ENCODE peak calls at places on chromosome 18, in ten cellular contexts. One of them, this sample, is unnamed.

GRCh38 chr18:3449702-3450357 is at the start of gene TGIF1:
- DNase-seq in NCI-H1092: peak
- DNase-seq in stimulated activated CD8-positive, alpha-beta memory T cell treated with anti-CD3 and anti-CD28 coated beads, Interleukin-15, amount 100 ng/mL, for 24 hours: no peak
- DNase-seq in activated T-helper 1 cell treated with anti-CD3 and anti-CD28 coated beads, Interleukin-2, amount 50 U/mL, for 16 hours: peak
- DNase-seq in T-helper 2 cell: peak
- DNase-seq in C1 segment of cervical spinal cord: peak
- DNase-seq in ELF-1: peak
- DNase-seq in PC-3: peak
- DNase-seq in skeletal muscle cell: no peak
- DNase-seq in H7: peak
- DNase-seq in this sample: peak

GRCh38 chr18:11387880-11388279 is 221.5 kb upstream of the SLC35G4 start:
- DNase-seq in NCI-H1092: no peak
- DNase-seq in stimulated activated CD8-positive, alpha-beta memory T cell treated with anti-CD3 and anti-CD28 coated beads, Interleukin-15, amount 100 ng/mL, for 24 hours: no peak
- DNase-seq in activated T-helper 1 cell treated with anti-CD3 and anti-CD28 coated beads, Interleukin-2, amount 50 U/mL, for 16 hours: no peak
- DNase-seq in T-helper 2 cell: no peak
- DNase-seq in C1 segment of cervical spinal cord: no peak
- DNase-seq in ELF-1: peak
- DNase-seq in PC-3: peak
- DNase-seq in skeletal muscle cell: no peak
- DNase-seq in H7: peak
- DNase-seq in this sample: no peak

GRCh38 chr18:63540131-63540530 is 2.0 kb upstream of the SERPINB12 start:
- DNase-seq in NCI-H1092: no peak
- DNase-seq in stimulated activated CD8-positive, alpha-beta memory T cell treated with anti-CD3 and anti-CD28 coated beads, Interleukin-15, amount 100 ng/mL, for 24 hours: no peak
- DNase-seq in activated T-helper 1 cell treated with anti-CD3 and anti-CD28 coated beads, Interleukin-2, amount 50 U/mL, for 16 hours: no peak
- DNase-seq in T-helper 2 cell: no peak
- DNase-seq in C1 segment of cervical spinal cord: no peak
- DNase-seq in ELF-1: no peak
- DNase-seq in PC-3: peak
- DNase-seq in skeletal muscle cell: peak
- DNase-seq in H7: no peak
- DNase-seq in this sample: no peak

GRCh38 chr18:60044290-60045006 is 144.7 kb downstream of the PMAIP1 start:
- DNase-seq in NCI-H1092: no peak
- DNase-seq in stimulated activated CD8-positive, alpha-beta memory T cell treated with anti-CD3 and anti-CD28 coated beads, Interleukin-15, amount 100 ng/mL, for 24 hours: no peak
- DNase-seq in activated T-helper 1 cell treated with anti-CD3 and anti-CD28 coated beads, Interleukin-2, amount 50 U/mL, for 16 hours: no peak
- DNase-seq in T-helper 2 cell: no peak
- DNase-seq in C1 segment of cervical spinal cord: no peak
- DNase-seq in ELF-1: no peak
- DNase-seq in PC-3: peak
- DNase-seq in skeletal muscle cell: peak
- DNase-seq in H7: no peak
- DNase-seq in this sample: no peak

GRCh38 chr18:80234398-80234797 is 12.9 kb downstream of the PARD6G start:
- DNase-seq in NCI-H1092: no peak
- DNase-seq in stimulated activated CD8-positive, alpha-beta memory T cell treated with anti-CD3 and anti-CD28 coated beads, Interleukin-15, amount 100 ng/mL, for 24 hours: no peak
- DNase-seq in activated T-helper 1 cell treated with anti-CD3 and anti-CD28 coated beads, Interleukin-2, amount 50 U/mL, for 16 hours: no peak
- DNase-seq in T-helper 2 cell: no peak
- DNase-seq in C1 segment of cervical spinal cord: no peak
- DNase-seq in ELF-1: no peak
- DNase-seq in PC-3: no peak
- DNase-seq in skeletal muscle cell: no peak
- DNase-seq in H7: no peak
- DNase-seq in this sample: no peak

GRCh38 chr18:50649821-50650220 is 89.9 kb downstream of the MAPK4 start:
- DNase-seq in NCI-H1092: no peak
- DNase-seq in stimulated activated CD8-positive, alpha-beta memory T cell treated with anti-CD3 and anti-CD28 coated beads, Interleukin-15, amount 100 ng/mL, for 24 hours: no peak
- DNase-seq in activated T-helper 1 cell treated with anti-CD3 and anti-CD28 coated beads, Interleukin-2, amount 50 U/mL, for 16 hours: no peak
- DNase-seq in T-helper 2 cell: no peak
- DNase-seq in C1 segment of cervical spinal cord: peak
- DNase-seq in ELF-1: peak
- DNase-seq in PC-3: no peak
- DNase-seq in skeletal muscle cell: no peak
- DNase-seq in H7: no peak
- DNase-seq in this sample: peak

GRCh38 chr18:44887227-44887631 is 206.5 kb downstream of the SETBP1 start:
- DNase-seq in NCI-H1092: no peak
- DNase-seq in stimulated activated CD8-positive, alpha-beta memory T cell treated with anti-CD3 and anti-CD28 coated beads, Interleukin-15, amount 100 ng/mL, for 24 hours: no peak
- DNase-seq in activated T-helper 1 cell treated with anti-CD3 and anti-CD28 coated beads, Interleukin-2, amount 50 U/mL, for 16 hours: no peak
- DNase-seq in T-helper 2 cell: no peak
- DNase-seq in C1 segment of cervical spinal cord: no peak
- DNase-seq in ELF-1: peak
- DNase-seq in PC-3: no peak
- DNase-seq in skeletal muscle cell: peak
- DNase-seq in H7: no peak
- DNase-seq in this sample: no peak

GRCh38 chr18:59155140-59155539 is 15.5 kb downstream of the SEC11C start:
- DNase-seq in NCI-H1092: no peak
- DNase-seq in stimulated activated CD8-positive, alpha-beta memory T cell treated with anti-CD3 and anti-CD28 coated beads, Interleukin-15, amount 100 ng/mL, for 24 hours: no peak
- DNase-seq in activated T-helper 1 cell treated with anti-CD3 and anti-CD28 coated beads, Interleukin-2, amount 50 U/mL, for 16 hours: no peak
- DNase-seq in T-helper 2 cell: no peak
- DNase-seq in C1 segment of cervical spinal cord: no peak
- DNase-seq in ELF-1: no peak
- DNase-seq in PC-3: no peak
- DNase-seq in skeletal muscle cell: no peak
- DNase-seq in H7: no peak
- DNase-seq in this sample: no peak

GRCh38 chr18:12278765-12279682 is 24.9 kb downstream of the CIDEA start:
- DNase-seq in NCI-H1092: no peak
- DNase-seq in stimulated activated CD8-positive, alpha-beta memory T cell treated with anti-CD3 and anti-CD28 coated beads, Interleukin-15, amount 100 ng/mL, for 24 hours: no peak
- DNase-seq in activated T-helper 1 cell treated with anti-CD3 and anti-CD28 coated beads, Interleukin-2, amount 50 U/mL, for 16 hours: no peak
- DNase-seq in T-helper 2 cell: no peak
- DNase-seq in C1 segment of cervical spinal cord: peak
- DNase-seq in ELF-1: peak
- DNase-seq in PC-3: no peak
- DNase-seq in skeletal muscle cell: peak
- DNase-seq in H7: peak
- DNase-seq in this sample: peak

GRCh38 chr18:24209558-24209957 is 70.7 kb downstream of the CABYR start:
- DNase-seq in NCI-H1092: no peak
- DNase-seq in stimulated activated CD8-positive, alpha-beta memory T cell treated with anti-CD3 and anti-CD28 coated beads, Interleukin-15, amount 100 ng/mL, for 24 hours: no peak
- DNase-seq in activated T-helper 1 cell treated with anti-CD3 and anti-CD28 coated beads, Interleukin-2, amount 50 U/mL, for 16 hours: no peak
- DNase-seq in T-helper 2 cell: no peak
- DNase-seq in C1 segment of cervical spinal cord: no peak
- DNase-seq in ELF-1: no peak
- DNase-seq in PC-3: peak
- DNase-seq in skeletal muscle cell: no peak
- DNase-seq in H7: no peak
- DNase-seq in this sample: no peak